ENCODE peak calls at places on chromosomes 16 and 17, in four cellular contexts. J is spleen, H is K562, M is right lobe of liver. T is an unnamed sample.

GRCh38 chr17:35467824-35468223 is 19.3 kb upstream of the SLFN13 start:
- DNase-seq in J (no peak), H (no peak), M (no peak), T (no peak)

GRCh38 chr17:73586153-73586906 is 57.9 kb downstream of the SDK2 start:
- DNase-seq in J (no peak), H (no peak), M (no peak), T (no peak)

GRCh38 chr16:46658925-46659324 is 30.1 kb downstream of the VPS35 start:
- DNase-seq in J (peak; percentile 83), H (no peak), M (peak; percentile 30), T (no peak)

GRCh38 chr17:32757963-32758362 is 119.0 kb downstream of the MYO1D start:
- DNase-seq in J (no peak), H (no peak), M (no peak), T (no peak)

GRCh38 chr16:79918916-79919315 is 318.4 kb upstream of the MAF start:
- DNase-seq in J (no peak), H (no peak), M (no peak), T (no peak)

GRCh38 chr17:35645923-35646322 is 58.8 kb downstream of the AP2B1 start:
- DNase-seq in J (no peak), H (no peak), M (no peak), T (no peak)

GRCh38 chr17:8320990-8321389 is 10.9 kb downstream of the ARHGEF15 start:
- DNase-seq in J (no peak), H (peak; percentile 23), M (no peak), T (no peak)

GRCh38 chr16:10266809-10267208 is 84.6 kb upstream of the GRIN2A start:
- DNase-seq in J (no peak), H (no peak), M (no peak), T (no peak)

GRCh38 chr16:51818342-51818944 is 667.4 kb upstream of the SALL1 start:
- DNase-seq in J (no peak), H (peak; percentile 16), M (peak; percentile 33), T (peak; percentile 78)

GRCh38 chr16:66070140-66070887 is 296.2 kb upstream of the CDH5 start:
- DNase-seq in J (no peak), H (no peak), M (no peak), T (peak; percentile 41)

GRCh38 chr16:87017388-87018012 is 299.7 kb downstream of the C16orf95 start:
- DNase-seq in J (peak; percentile 33), H (no peak), M (no peak), T (no peak)

GRCh38 chr17:68229619-68230018 is 18.2 kb upstream of the AMZ2 start:
- DNase-seq in J (no peak), H (no peak), M (no peak), T (no peak)

GRCh38 chr16:49855822-49856740 is at the start of gene ZNF423:
- DNase-seq in J (no peak), H (no peak), M (no peak), T (no peak)

GRCh38 chr17:80948091-80948960 is 43.3 kb upstream of the CHMP6 start:
- DNase-seq in J (peak; percentile 67), H (no peak), M (peak; percentile 14), T (no peak)

GRCh38 chr16:4694664-4695451 is 1.5 kb downstream of the NUDT16L1 start:
- DNase-seq in J (peak; percentile 79), H (no peak), M (peak; percentile 37), T (no peak)

GRCh38 chr16:49884033-49884707 is 28.3 kb upstream of the ZNF423 start:
- DNase-seq in J (no peak), H (peak; percentile 18), M (peak; percentile 33), T (no peak)

GRCh38 chr17:61574542-61575351 is 16.3 kb downstream of the NACA2 start:
- DNase-seq in J (no peak), H (peak; percentile 18), M (no peak), T (no peak)

GRCh38 chr16:46972429-46972970 is 974 bp downstream of the DNAJA2 start:
- DNase-seq in J (no peak), H (peak; percentile 30), M (no peak), T (no peak)

GRCh38 chr17:40915199-40915661 is 22.2 kb downstream of the KRT23 start:
- DNase-seq in J (no peak), H (no peak), M (no peak), T (no peak)

GRCh38 chr17:35743911-35744328 is 9.1 kb downstream of the GAS2L2 start:
- DNase-seq in J (no peak), H (peak; percentile 45), M (no peak), T (no peak)

GRCh38 chr17:69523252-69523861 is 108.9 kb downstream of the MAP2K6 start:
- DNase-seq in J (no peak), H (peak; percentile 24), M (no peak), T (no peak)

GRCh38 chr17:64491034-64491860 is 5.6 kb downstream of the POLG2 start:
- DNase-seq in J (no peak), H (peak; percentile 64), M (no peak), T (no peak)

GRCh38 chr17:14793237-14793636 is 471.9 kb downstream of the PMP22 start:
- DNase-seq in J (no peak), H (no peak), M (no peak), T (no peak)

GRCh38 chr17:40355123-40355803 is 9.3 kb downstream of the GJD3 start:
- DNase-seq in J (peak; percentile 95), H (peak; percentile 82), M (peak; percentile 82), T (peak; percentile 80)

GRCh38 chr17:39823407-39824054 is 40.6 kb downstream of the IKZF3 start:
- DNase-seq in J (no peak), H (peak; percentile 22), M (no peak), T (no peak)

GRCh38 chr17:40304464-40304863 is 4.5 kb upstream of the RARA start:
- DNase-seq in J (no peak), H (no peak), M (no peak), T (no peak)

GRCh38 chr16:9763505-9763904 is 418.7 kb downstream of the GRIN2A start:
- DNase-seq in J (no peak), H (no peak), M (no peak), T (no peak)

GRCh38 chr16:57166951-57167350 is 18.9 kb downstream of the PSME3IP1 start:
- DNase-seq in J (no peak), H (no peak), M (no peak), T (no peak)

GRCh38 chr17:79082311-79083190 is 7.9 kb downstream of the ENGASE start:
- DNase-seq in J (peak; percentile 85), H (peak; percentile 66), M (peak; percentile 45), T (peak; percentile 63)

GRCh38 chr17:79837888-79838540 is 1.2 kb downstream of the CBX4 start:
- DNase-seq in J (peak; percentile 87), H (peak; percentile 47), M (peak; percentile 31), T (no peak)

GRCh38 chr16:88530858-88531203 is 39.4 kb upstream of the ZC3H18 start:
- DNase-seq in J (no peak), H (peak; percentile 84), M (peak; percentile 10), T (no peak)

GRCh38 chr16:89409161-89409711 is 81.1 kb downstream of the ANKRD11 start:
- DNase-seq in J (peak; percentile 80), H (no peak), M (no peak), T (no peak)

DNA sequence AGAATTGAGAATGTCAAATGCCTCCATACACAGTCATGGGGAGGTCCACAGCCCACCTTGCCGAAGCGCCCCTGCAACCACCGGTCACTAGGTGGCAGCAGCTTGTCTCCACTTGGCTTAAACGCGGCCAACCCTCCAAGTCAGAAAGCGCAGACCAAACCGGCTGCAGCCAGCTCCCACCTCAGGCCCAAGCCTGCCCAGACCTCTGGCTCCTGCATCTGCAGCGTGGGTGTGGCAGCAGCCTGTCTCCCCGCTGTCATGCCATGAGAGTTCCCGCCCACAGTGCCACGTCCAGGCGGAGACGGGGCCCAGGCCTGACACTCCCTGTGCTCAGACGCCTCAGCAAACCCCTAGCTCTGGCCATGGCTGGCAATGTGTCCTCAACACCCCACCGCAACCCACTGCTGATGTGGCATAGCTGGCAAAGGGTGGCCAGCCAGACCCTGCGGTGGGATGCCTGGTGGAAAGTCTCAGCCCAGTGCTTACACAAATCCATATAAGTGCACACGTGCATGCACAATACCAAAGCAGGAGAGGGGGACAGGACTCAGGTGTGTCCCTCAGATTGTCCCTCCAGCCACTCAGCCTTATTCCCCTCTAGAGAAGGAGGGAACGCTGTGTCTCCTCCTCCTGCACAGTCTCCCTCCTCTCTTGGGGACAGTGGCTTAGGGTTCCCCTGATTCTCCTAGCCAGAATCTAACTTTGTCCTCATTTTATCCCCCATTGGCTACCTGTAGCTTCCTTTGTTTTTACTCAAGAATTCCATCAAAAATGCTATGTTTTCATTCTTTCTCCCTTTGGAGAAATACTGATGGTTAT is 10.9 kb downstream of the COPZ2 start:
- DNase-seq in J (peak; percentile 93), H (peak; percentile 93), M (peak; percentile 85), T (peak; percentile 83)
- TF ChIP-seq POLR2A in J (no peak), H (no peak), M (no peak), T (no peak)

GRCh38 chr16:15975172-15975571 is 25.8 kb downstream of the ABCC1 start:
- DNase-seq in J (no peak), H (no peak), M (no peak), T (no peak)

GRCh38 chr16:15973997-15974396 is 24.6 kb downstream of the ABCC1 start:
- DNase-seq in J (no peak), H (no peak), M (no peak), T (no peak)

GRCh38 chr16:15973460-15973859 is 24.0 kb downstream of the ABCC1 start:
- DNase-seq in J (no peak), H (peak; percentile 33), M (no peak), T (no peak)

GRCh38 chr16:15976929-15977637 is 27.7 kb downstream of the ABCC1 start:
- DNase-seq in J (no peak), H (no peak), M (no peak), T (no peak)

GRCh38 chr16:15976225-15976812 is 26.9 kb downstream of the ABCC1 start:
- DNase-seq in J (no peak), H (no peak), M (no peak), T (no peak)
- H3K9me3 ChIP-seq in J (peaks cover 51% of the 10 kb centered on the region), H (peaks cover 42% of the 10 kb centered on the region), M (no peaks in the 10 kb centered on the region), T (peaks cover 11% of the 10 kb centered on the region)

DNA sequence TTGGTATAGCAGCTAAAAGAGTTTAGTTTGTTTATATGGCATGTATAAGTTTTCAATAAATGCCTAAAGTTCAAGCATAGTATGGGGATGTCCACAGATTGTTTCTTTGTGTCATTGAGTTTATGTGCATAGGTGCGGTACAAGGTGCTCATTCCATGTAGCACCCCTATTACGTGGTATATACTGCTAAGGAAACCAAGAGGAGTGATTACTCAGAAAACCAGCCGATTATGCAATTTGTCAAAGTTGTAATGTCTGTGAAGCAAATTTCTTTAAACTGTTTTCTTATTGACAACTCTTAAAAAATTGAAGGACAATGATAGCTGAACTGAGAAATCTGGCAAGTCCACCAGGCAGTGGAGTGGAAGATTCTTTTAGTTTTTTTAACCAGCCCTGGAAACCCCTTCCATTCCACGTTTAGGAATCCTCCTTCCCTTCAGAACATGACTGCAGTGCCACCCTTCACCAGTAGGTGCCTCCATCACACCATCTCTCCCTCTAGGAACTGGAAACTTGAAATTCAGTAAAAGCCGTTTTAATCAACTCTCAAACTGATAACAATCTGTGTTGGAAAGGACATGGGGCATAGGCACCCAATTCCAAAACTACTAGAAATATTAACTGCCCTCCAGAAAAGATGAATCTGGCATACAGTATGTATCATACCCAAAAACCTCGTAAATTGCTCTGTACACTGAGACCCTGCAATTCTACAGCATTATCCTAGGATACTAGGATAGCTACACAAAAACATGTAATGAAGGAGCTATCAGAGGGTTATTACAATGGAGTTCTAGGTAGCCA is 43.5 kb downstream of the REXO5 start:
- DNase-seq in J (no peak), H (peak; percentile 74), M (peak; percentile 64), T (peak; percentile 75)
- TF ChIP-seq POLR2A in J (no peak), H (no peak), M (no peak), T (no peak)

DNA sequence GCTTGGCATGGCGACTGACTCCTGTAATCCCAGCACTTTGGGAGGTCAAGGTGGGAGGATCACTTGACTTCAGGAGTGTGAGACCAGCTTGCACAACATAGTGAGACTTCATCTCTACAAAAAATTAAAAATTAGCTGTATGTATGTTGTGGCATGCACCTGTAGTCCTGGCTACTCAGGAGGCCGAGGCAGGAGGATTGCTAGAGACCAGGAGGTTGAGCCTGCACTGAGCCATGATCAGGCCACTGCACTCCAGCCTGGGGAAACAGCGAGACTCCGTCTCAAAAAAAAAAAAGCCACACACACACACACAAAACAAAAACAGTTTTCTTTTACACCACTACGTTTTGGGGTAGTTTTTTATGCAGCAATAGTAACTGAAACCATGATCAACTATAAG is 89.0 kb upstream of the DHX40 start:
- DNase-seq in J (no peak), H (no peak), M (no peak), T (no peak)
- H3K9me3 ChIP-seq in J (no peaks in the 10 kb centered on the region), H (no peaks in the 10 kb centered on the region), M (no peaks in the 10 kb centered on the region), T (no peaks in the 10 kb centered on the region)